ENCODE peak calls at places on chromosomes 3 and 15, in five cellular contexts. P is naive thymus-derived CD4-positive, alpha-beta T cell; T is tibial artery; Q is neuronal stem cell; R is IMR-90. A is an unnamed sample.

GRCh38 chr15:57509121-57509520 is 82.6 kb upstream of the MYZAP start:
- DNase-seq in T (no peak), Q (peak; percentile 47), R (no peak), P (no peak), A (no peak)

GRCh38 chr15:76203346-76203745 is 107.9 kb downstream of the ETFA start:
- DNase-seq in T (peak; percentile 46), Q (no peak), R (no peak), P (no peak), A (no peak)

GRCh38 chr3:174620138-174620537 is 239.0 kb upstream of the NAALADL2 start:
- DNase-seq in P (no peak), R (no peak), Q (no peak), T (no peak), A (no peak)

GRCh38 chr3:29775352-29775751 is 494.5 kb downstream of the RBMS3 start:
- DNase-seq in P (no peak), T (no peak), Q (no peak), R (no peak), A (no peak)

GRCh38 chr15:36363335-36363734 is 216.1 kb upstream of the CDIN1 start:
- DNase-seq in P (no peak), R (peak; percentile 40), Q (no peak), T (no peak), A (no peak)

GRCh38 chr15:65083262-65083701 is 6.7 kb downstream of the KBTBD13 start:
- DNase-seq in Q (peak; percentile 84), T (peak; percentile 64), P (no peak), R (peak; percentile 74), A (peak; percentile 82)

GRCh38 chr3:82177774-82178173 is 416.3 kb upstream of the GBE1 start:
- DNase-seq in P (no peak), T (no peak), Q (no peak), R (no peak), A (no peak)

GRCh38 chr3:172067837-172068440 is 28.6 kb downstream of the FNDC3B start:
- DNase-seq in R (no peak), P (no peak), T (no peak), Q (no peak), A (no peak)

GRCh38 chr3:182925330-182925943 is 54.9 kb downstream of the DCUN1D1 start:
- DNase-seq in Q (no peak), R (peak; percentile 66), P (no peak), T (no peak), A (no peak)

GRCh38 chr3:52223449-52224408 is 1.7 kb downstream of the TLR9 start:
- DNase-seq in Q (no peak), R (no peak), T (no peak), P (no peak), A (no peak)

DNA sequence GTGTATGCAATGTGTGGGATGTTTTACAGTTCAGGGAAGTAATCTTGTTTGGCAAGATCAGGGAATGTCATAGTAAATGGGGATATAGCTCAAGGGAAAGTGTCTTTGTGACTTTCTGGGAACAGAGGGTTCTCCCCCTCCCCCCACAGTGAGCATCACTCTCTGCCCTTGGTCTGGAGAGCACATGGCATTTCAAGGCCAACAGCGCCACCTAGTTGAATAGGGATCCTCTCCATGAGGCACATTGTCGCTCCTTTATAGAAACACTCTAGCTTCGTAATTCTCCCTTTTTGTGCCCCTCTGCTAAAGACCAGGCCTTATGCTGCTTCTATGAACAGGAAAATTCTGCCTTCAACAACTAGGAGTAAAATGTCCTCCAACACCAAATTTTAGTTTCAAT is 37.1 kb upstream of the ARNT2 start:
- DNase-seq in T (no peak), R (peak; percentile 7), Q (no peak), P (no peak), A (peak; percentile 87)
- H3K9me3 ChIP-seq in T (peaks cover 39% of the 10 kb centered on the region), R (peaks cover 22% of the 10 kb centered on the region), Q (peaks cover 23% of the 10 kb centered on the region), P (no peaks in the 10 kb centered on the region), A (peaks cover 31% of the 10 kb centered on the region)

GRCh38 chr15:24761704-24762302 is 86.2 kb downstream of the NPAP1 start:
- DNase-seq in T (no peak), Q (no peak), P (no peak), R (peak; percentile 19), A (no peak)
- H3K9me3 ChIP-seq in T (no peaks in the 10 kb centered on the region), Q (no peaks in the 10 kb centered on the region), P (no peaks in the 10 kb centered on the region), R (no peaks in the 10 kb centered on the region), A (peaks cover 7% of the 10 kb centered on the region)

GRCh38 chr15:25053000-25053815 is 98.4 kb downstream of the SNRPN start:
- DNase-seq in T (peak; percentile 46), P (no peak), R (no peak), Q (no peak), A (peak; percentile 36)
- H3K9me3 ChIP-seq in T (peaks cover 100% of the 10 kb centered on the region), P (peaks cover 73% of the 10 kb centered on the region), R (peaks cover 93% of the 10 kb centered on the region), Q (peaks cover 99% of the 10 kb centered on the region), A (peaks cover 98% of the 10 kb centered on the region)

GRCh38 chr15:95192923-95193322 is 961.6 kb downstream of the MCTP2 start:
- DNase-seq in T (no peak), Q (no peak), P (no peak), R (no peak), A (no peak)

GRCh38 chr15:95196176-95196915 is 965.0 kb downstream of the MCTP2 start:
- DNase-seq in T (no peak), P (no peak), Q (no peak), R (no peak), A (no peak)
- H3K9me3 ChIP-seq in T (no peaks in the 10 kb centered on the region), P (no peaks in the 10 kb centered on the region), Q (peaks cover 4% of the 10 kb centered on the region), R (no peaks in the 10 kb centered on the region), A (peaks cover 8% of the 10 kb centered on the region)

GRCh38 chr15:71444866-71445590 is 329.8 kb downstream of the THSD4 start:
- DNase-seq in R (peak; percentile 82), Q (no peak), T (no peak), P (no peak), A (no peak)
- H3K9me3 ChIP-seq in R (no peaks in the 10 kb centered on the region), Q (no peaks in the 10 kb centered on the region), T (no peaks in the 10 kb centered on the region), P (no peaks in the 10 kb centered on the region), A (no peaks in the 10 kb centered on the region)

DNA sequence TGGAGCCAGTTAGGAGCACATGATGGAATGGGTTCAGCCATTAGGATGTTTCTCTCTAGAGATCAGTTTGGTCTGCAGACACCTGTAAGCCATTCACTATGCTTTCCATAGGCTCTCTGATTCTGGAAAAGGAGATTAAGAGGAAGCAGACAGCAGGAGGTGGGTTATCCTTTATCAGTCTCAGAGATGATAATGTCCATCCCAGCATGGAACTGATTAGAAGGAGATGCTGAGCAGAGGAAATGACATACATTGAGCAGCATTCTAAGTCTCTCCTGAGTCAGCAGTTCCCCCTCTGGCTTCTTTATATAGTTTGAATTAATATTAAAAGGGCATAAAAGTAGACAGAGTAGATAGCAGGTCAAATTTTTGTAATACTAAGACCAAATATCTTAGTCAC is 591.1 kb downstream of the GBE1 start:
- DNase-seq in R (no peak), T (no peak), Q (no peak), P (no peak), A (peak; percentile 54)
- H3K9me3 ChIP-seq in R (no peaks in the 10 kb centered on the region), T (no peaks in the 10 kb centered on the region), Q (no peaks in the 10 kb centered on the region), P (no peaks in the 10 kb centered on the region), A (no peaks in the 10 kb centered on the region)